ENCODE peak calls at places on chromosome 19, in four cellular contexts. D, F, E and K are unnamed samples.

GRCh38 chr19:3494559-3494958 is 5.9 kb downstream of the DOHH start:
- DNase-seq in D (no peak), F (no peak), E (no peak), K (no peak)

GRCh38 chr19:47380559-47380958 is 31.4 kb downstream of the DHX34 start:
- DNase-seq in D (no peak), F (no peak), E (no peak), K (no peak)

GRCh38 chr19:18440421-18440877 is 2.5 kb upstream of the ISYNA1 start:
- DNase-seq in D (no peak), F (peak; percentile 43), E (no peak), K (peak; percentile 30)

GRCh38 chr19:8537099-8537498 is 23.1 kb upstream of the ZNF414 start:
- DNase-seq in D (no peak), F (no peak), E (no peak), K (no peak)

GRCh38 chr19:38736036-38736412 is 8.2 kb downstream of the CAPN12 start:
- DNase-seq in D (no peak), F (no peak), E (peak; percentile 67), K (peak; percentile 65)

GRCh38 chr19:55352040-55352439 is 2.5 kb downstream of the COX6B2 start:
- DNase-seq in D (no peak), F (no peak), E (peak; percentile 66), K (peak; percentile 47)

GRCh38 chr19:41421314-41421713 is 5.9 kb downstream of the B3GNT8 start:
- DNase-seq in D (no peak), F (no peak), E (no peak), K (no peak)

GRCh38 chr19:41930926-41931592 is 2.8 kb upstream of the ERFL start:
- DNase-seq in D (no peak), F (peak; percentile 48), E (no peak), K (no peak)

GRCh38 chr19:4713384-4713951 is 10.2 kb downstream of the DPP9 start:
- DNase-seq in D (no peak), F (no peak), E (peak; percentile 93), K (peak; percentile 100)

GRCh38 chr19:2207991-2208860 is 27.9 kb downstream of the PLEKHJ1 start:
- DNase-seq in D (no peak), F (no peak), E (no peak), K (peak; percentile 43)

GRCh38 chr19:49916839-49917733 is 11.9 kb upstream of the ATF5 start:
- DNase-seq in D (no peak), F (no peak), E (no peak), K (peak; percentile 35)

GRCh38 chr19:21396121-21396520 is 812 bp upstream of the ZNF493 start:
- DNase-seq in D (no peak), F (no peak), E (no peak), K (no peak)

GRCh38 chr19:8208710-8209110 is 460 bp upstream of the CERS4 start:
- DNase-seq in D (no peak), F (no peak), E (no peak), K (no peak)

GRCh38 chr19:16537111-16537510 is 5.1 kb downstream of the CHERP start:
- DNase-seq in D (no peak), F (no peak), E (no peak), K (no peak)

GRCh38 chr19:35040826-35041547 is 534 bp upstream of the HPN start:
- DNase-seq in D (no peak), F (no peak), E (peak; percentile 49), K (no peak)

GRCh38 chr19:21474671-21475181 is 30.7 kb upstream of the ZNF429 start:
- DNase-seq in D (peak; percentile 63), F (no peak), E (peak; percentile 80), K (peak; percentile 24)

GRCh38 chr19:39848392-39848791 is 2.2 kb upstream of the FBL start:
- DNase-seq in D (no peak), F (no peak), E (no peak), K (no peak)

GRCh38 chr19:7506385-7507328 is 9.2 kb upstream of the ZNF358 start:
- DNase-seq in D (no peak), F (peak; percentile 90), E (peak; percentile 84), K (peak; percentile 87)